ENCODE peak calls at places on chromosomes 1 and 21, in six cellular contexts. N is LoVo, A is substantia nigra, E is osteocyte, H is A172, D is KG1. Q is an unnamed sample.

GRCh38 chr1:52482326-52483004 is 70.4 kb downstream of the TUT4 start:
- DNase-seq in N (no peak), A (no peak), E (no peak), H (no peak), D (no peak), Q (no peak)

GRCh38 chr1:113871597-113872113 is at the start of gene PTPN22:
- DNase-seq in N (no peak), A (no peak), E (no peak), H (peak), D (peak), Q (no peak)

GRCh38 chr1:182841368-182841988 is 2.3 kb downstream of the DHX9 start:
- DNase-seq in N (no peak), A (no peak), E (no peak), H (no peak), D (no peak), Q (no peak)

GRCh38 chr1:62720946-62721554 is 32.9 kb upstream of the DOCK7 start:
- DNase-seq in N (peak), A (no peak), E (no peak), H (peak), D (no peak), Q (no peak)

GRCh38 chr1:40341509-40342380 is 24.7 kb upstream of the COL9A2 start:
- DNase-seq in N (no peak), A (no peak), E (no peak), H (no peak), D (no peak), Q (no peak)

GRCh38 chr1:32388641-32389040 is 5.6 kb downstream of the BSDC1 start:
- DNase-seq in N (no peak), A (no peak), E (no peak), H (no peak), D (no peak), Q (no peak)

GRCh38 chr1:37691497-37692077 is 729 bp upstream of the CDCA8 start:
- DNase-seq in N (peak), A (no peak), E (no peak), H (no peak), D (no peak), Q (peak)

GRCh38 chr1:19759740-19760089 is 40.0 kb downstream of the TMCO4 start:
- DNase-seq in N (no peak), A (no peak), E (no peak), H (no peak), D (no peak), Q (peak)

GRCh38 chr1:234776256-234776874 is 166.4 kb upstream of the IRF2BP2 start:
- DNase-seq in N (no peak), A (no peak), E (peak), H (no peak), D (no peak), Q (no peak)

GRCh38 chr1:11013160-11013531 is 692 bp downstream of the TARDBP start:
- DNase-seq in N (peak), A (no peak), E (no peak), H (no peak), D (no peak), Q (no peak)

GRCh38 chr21:43790053-43790524 is 712 bp downstream of the RRP1 start:
- DNase-seq in N (no peak), A (no peak), E (no peak), H (no peak), D (no peak), Q (no peak)

GRCh38 chr1:213423041-213423440 is 372.0 kb downstream of the RPS6KC1 start:
- DNase-seq in N (no peak), A (no peak), E (no peak), H (no peak), D (no peak), Q (no peak)

GRCh38 chr1:218211241-218211640 is 73.9 kb upstream of the RRP15 start:
- DNase-seq in N (no peak), A (no peak), E (no peak), H (peak), D (no peak), Q (no peak)

GRCh38 chr21:37079211-37079824 is 6.3 kb downstream of the TTC3 start:
- DNase-seq in N (no peak), A (no peak), E (no peak), H (no peak), D (no peak), Q (no peak)